ENCODE peak calls at places on chromosomes 5 and 9, in eight cellular contexts. N is A549, H is coronary artery, J is GM12865, U is heart left ventricle, A is cardiac fibroblast, Y is astrocyte of the spinal cord, B is psoas muscle. W is an unnamed sample.

GRCh38 chr5:5209101-5209500 is 69.0 kb downstream of the ADAMTS16 start:
- DNase-seq in N (no peak), H (no peak), J (no peak), U (no peak), A (no peak), Y (peak), B (no peak), W (no peak)

GRCh38 chr5:175847503-175847902 is 23.9 kb upstream of the CPLX2 start:
- DNase-seq in N (peak), H (no peak), J (peak), U (no peak), A (peak), Y (no peak), B (peak), W (no peak)

GRCh38 chr9:109742759-109743388 is 37.1 kb upstream of the PALM2AKAP2 start:
- DNase-seq in N (no peak), H (no peak), J (no peak), U (peak), A (no peak), Y (peak), B (no peak), W (no peak)

GRCh38 chr9:137463931-137464290 is 4.8 kb upstream of the NSMF start:
- DNase-seq in N (no peak), H (no peak), J (no peak), U (no peak), A (no peak), Y (no peak), B (peak), W (no peak)

GRCh38 chr9:116342071-116342470 is 188.5 kb downstream of the PAPPA start:
- DNase-seq in N (no peak), H (no peak), J (no peak), U (no peak), A (no peak), Y (no peak), B (no peak), W (no peak)

GRCh38 chr5:163731256-163731655 is 225.8 kb downstream of the MAT2B start:
- DNase-seq in N (no peak), H (no peak), J (no peak), U (no peak), A (no peak), Y (no peak), B (no peak), W (no peak)

GRCh38 chr5:140548791-140549190 is 1.3 kb downstream of the EIF4EBP3 start:
- DNase-seq in N (no peak), H (no peak), J (no peak), U (no peak), A (no peak), Y (no peak), B (no peak), W (no peak)

GRCh38 chr9:20512106-20512505 is 110.2 kb downstream of the MLLT3 start:
- DNase-seq in N (peak), H (no peak), J (no peak), U (no peak), A (peak), Y (peak), B (no peak), W (peak)

GRCh38 chr9:15423328-15423985 is 781 bp downstream of the SNAPC3 start:
- DNase-seq in N (peak), H (no peak), J (peak), U (no peak), A (peak), Y (peak), B (no peak), W (peak)

GRCh38 chr5:139635606-139636206 is 12.4 kb upstream of the CXXC5 start:
- DNase-seq in N (peak), H (peak), J (peak), U (peak), A (peak), Y (peak), B (peak), W (peak)

GRCh38 chr5:77846422-77847128 is 70.4 kb upstream of the TBCA start:
- DNase-seq in N (no peak), H (no peak), J (no peak), U (no peak), A (no peak), Y (no peak), B (no peak), W (no peak)

GRCh38 chr9:18982246-18982589 is 50.8 kb downstream of the SAXO1 start:
- DNase-seq in N (no peak), H (no peak), J (no peak), U (no peak), A (no peak), Y (no peak), B (peak), W (peak)

GRCh38 chr5:113293613-113294340 is 141.0 kb downstream of the TSSK1B start:
- DNase-seq in N (no peak), H (no peak), J (peak), U (no peak), A (peak), Y (peak), B (no peak), W (peak)

GRCh38 chr5:14357861-14358260 is 214.7 kb downstream of the TRIO start:
- DNase-seq in N (no peak), H (no peak), J (no peak), U (no peak), A (no peak), Y (no peak), B (no peak), W (no peak)

GRCh38 chr5:168552146-168552545 is 23.0 kb downstream of the FBLL1 start:
- DNase-seq in N (no peak), H (no peak), J (no peak), U (peak), A (peak), Y (peak), B (no peak), W (no peak)

GRCh38 chr5:3595102-3595961 is at the start of gene IRX1:
- DNase-seq in N (no peak), H (peak), J (no peak), U (no peak), A (no peak), Y (peak), B (no peak), W (peak)
- H3K4me3 ChIP-seq in N (no peak), H (peak), J (no peak), U (peak), A (no peak), Y (peak), B (peak), W (peak)

DNA sequence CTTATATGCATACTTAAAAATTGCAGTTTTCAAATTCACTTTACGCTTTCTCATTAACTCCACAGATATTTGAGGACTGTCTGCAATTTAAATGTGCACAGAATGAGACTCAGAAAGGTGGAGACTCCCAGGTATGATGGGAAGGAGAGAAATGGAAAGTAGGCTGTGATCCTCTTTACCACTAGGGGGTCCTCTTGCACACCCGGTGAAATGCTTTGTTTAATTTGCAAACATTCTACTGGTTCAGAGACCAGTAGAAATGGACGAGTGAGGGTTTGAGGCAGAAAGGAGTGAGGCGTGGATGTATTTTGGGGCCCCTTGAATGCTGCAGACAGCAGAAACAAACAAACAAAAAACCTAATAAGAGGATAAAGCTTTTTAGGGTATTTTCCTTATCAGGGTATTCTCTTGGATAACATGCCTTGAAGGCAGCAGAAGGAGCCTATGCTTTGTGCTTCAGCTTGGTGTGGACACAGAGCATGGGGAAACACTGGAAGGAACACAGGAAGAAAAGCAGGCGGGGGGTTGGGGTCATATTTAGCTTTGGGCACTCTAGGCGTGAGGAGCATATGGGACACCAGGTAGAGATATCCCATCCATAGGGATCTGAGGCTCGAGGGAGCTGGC is 410.1 kb downstream of the DMRT2 start:
- DNase-seq in N (peak), H (no peak), J (peak), U (no peak), A (no peak), Y (no peak), B (no peak), W (peak)
- TF ChIP-seq CTCF in N (no peak), H (no peak), J (peak), U (peak), A (no peak), Y (peak), B (peak), W (peak)

GRCh38 chr5:73234156-73234555 is 61.2 kb downstream of the TMEM174 start:
- DNase-seq in N (no peak), H (no peak), J (no peak), U (no peak), A (no peak), Y (no peak), B (no peak), W (no peak)

GRCh38 chr5:73231245-73231778 is 58.3 kb downstream of the TMEM174 start:
- DNase-seq in N (no peak), H (no peak), J (no peak), U (no peak), A (no peak), Y (no peak), B (no peak), W (no peak)

GRCh38 chr5:73233053-73233460 is 60.1 kb downstream of the TMEM174 start:
- DNase-seq in N (no peak), H (no peak), J (no peak), U (no peak), A (no peak), Y (no peak), B (no peak), W (no peak)

GRCh38 chr5:73232266-73233041 is 59.5 kb downstream of the TMEM174 start:
- DNase-seq in N (no peak), H (no peak), J (no peak), U (no peak), A (no peak), Y (no peak), B (no peak), W (no peak)

DNA sequence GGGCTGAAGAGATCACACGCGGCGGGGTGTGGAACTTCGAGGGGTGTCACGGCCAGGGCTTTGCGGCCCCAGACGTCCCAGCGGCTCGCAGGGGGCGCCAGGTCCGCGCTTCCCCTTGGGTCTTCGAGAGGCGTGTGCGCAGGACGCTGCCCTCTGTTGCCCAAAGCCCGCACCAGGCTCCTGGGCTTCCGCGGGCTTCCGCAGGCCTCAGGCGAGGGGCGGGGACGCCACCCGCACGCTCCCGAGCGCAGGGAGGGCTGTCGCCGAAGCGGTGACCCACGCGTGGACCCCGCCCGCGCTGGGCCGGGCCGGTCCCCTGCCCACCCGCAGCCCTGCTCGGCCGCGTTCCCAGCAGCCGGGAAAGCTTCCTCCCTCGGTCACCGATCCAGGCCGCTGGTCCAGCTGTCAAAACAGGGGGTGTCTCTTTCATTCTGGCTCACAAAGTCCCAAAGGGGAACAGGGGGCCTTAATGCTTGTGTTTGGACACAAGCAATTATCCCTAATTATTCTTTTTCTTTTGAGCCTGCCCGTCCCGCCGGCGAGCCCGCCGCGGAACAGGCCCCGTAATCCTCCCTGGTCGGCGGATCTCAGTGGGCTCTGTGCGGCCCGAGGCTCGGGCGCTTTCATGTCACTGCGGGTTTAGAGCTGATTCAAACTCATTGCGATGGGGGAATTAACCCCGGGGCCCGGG is 60.6 kb downstream of the TMEM174 start:
- DNase-seq in N (no peak), H (no peak), J (no peak), U (peak), A (no peak), Y (peak), B (peak), W (no peak)
- H3K4me3 ChIP-seq in N (no peak), H (peak), J (no peak), U (peak), A (peak), Y (no peak), B (peak), W (no peak)

DNA sequence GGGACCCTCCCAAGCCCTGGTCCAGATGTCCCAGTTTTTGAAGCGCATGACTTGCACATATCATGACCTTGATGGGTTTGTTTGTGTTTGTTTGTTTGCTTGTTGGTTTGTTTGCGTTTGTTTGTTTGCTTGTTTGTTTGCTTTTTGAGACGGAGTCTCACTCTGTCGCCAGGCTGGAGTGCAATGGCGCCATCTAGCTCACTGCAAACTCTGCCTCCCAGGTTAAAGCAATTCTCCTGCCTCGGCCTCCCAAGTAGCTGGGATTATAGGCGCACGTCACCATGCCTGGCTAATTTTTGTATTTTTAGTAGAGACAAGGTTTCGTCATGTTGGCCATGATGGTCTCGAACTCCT is 13.0 kb upstream of the UBAC1 start:
- DNase-seq in N (no peak), H (no peak), J (no peak), U (no peak), A (no peak), Y (no peak), B (no peak), W (no peak)
- TF ChIP-seq CTCF in N (no peak), H (no peak), J (no peak), U (no peak), A (no peak), Y (no peak), B (no peak), W (peak)

DNA sequence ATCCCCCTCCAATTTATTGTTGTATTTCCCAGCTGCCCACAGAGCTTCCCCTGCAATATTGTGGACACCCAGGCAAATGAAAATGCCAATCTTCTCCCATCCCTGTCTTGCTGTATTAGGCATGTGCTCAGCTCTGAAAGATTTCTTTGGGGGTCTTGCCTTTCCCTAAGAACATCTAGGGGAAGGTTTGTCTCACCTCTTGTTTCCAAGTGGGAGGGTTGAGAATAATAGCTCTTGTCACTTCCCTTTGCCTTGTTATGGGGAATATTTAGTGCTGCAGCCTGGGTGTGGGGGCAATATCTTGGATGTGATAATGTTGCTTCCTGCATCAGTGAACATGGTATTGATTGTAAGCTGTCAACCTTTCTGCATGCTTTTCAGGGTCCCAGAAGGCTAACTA is 66.0 kb upstream of the GPR151 start:
- DNase-seq in N (no peak), H (no peak), J (no peak), U (no peak), A (no peak), Y (no peak), B (no peak), W (no peak)
- H3K4me3 ChIP-seq in N (no peak), H (no peak), J (no peak), U (no peak), A (no peak), Y (no peak), B (no peak), W (no peak)

DNA sequence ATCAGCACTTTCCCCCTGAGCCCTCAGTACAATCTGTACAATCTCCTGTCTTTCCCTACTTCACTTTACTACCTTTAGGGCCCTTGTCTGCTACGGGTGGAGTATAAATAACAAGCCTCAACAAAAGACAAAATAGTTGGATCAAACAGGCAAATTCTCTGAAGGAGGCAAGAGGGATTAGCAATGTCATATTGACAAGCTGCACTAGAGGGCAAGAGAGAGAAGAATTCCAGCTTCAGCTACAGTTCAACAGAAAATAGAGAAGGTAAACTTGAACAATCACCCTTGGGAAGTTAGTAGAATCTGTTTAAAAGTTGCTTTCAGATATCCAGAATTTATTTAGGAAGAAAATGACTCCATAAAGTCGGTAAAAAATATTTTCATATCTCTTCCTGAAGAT is 68.4 kb upstream of the IZUMO3 start:
- DNase-seq in N (no peak), H (no peak), J (no peak), U (no peak), A (no peak), Y (peak), B (no peak), W (peak)
- TF ChIP-seq CTCF in N (no peak), H (no peak), J (no peak), U (no peak), A (no peak), Y (peak), B (no peak), W (peak)

W was measured in epithelial cell of esophagus.